ENCODE peak calls at places on chromosomes 6 and 20, in seven cellular contexts. One of them, this sample, is unnamed.

GRCh38 chr20:53621482-53622246 is 28.0 kb upstream of the ZNF217 start:
- DNase-seq in COR-L47: no peak
- DNase-seq in germinal center: no peak
- DNase-seq in progenitor cell of endocrine pancreas: no peak
- DNase-seq in stimulated activated effector memory CD8-positive, alpha-beta T cell treated with anti-CD3 and anti-CD28 coated beads, Interleukin-12 subunit alpha, Interleukin-12 subunit beta, amount 100 ng/mL, for 72 hours: no peak
- DNase-seq in left colon: peak; percentile 42
- DNase-seq in aorta: peak; percentile 56
- DNase-seq in this sample: peak; percentile 99

GRCh38 chr6:149410557-149410956 is 10.5 kb downstream of the SUMO4 start:
- DNase-seq in COR-L47: no peak
- DNase-seq in germinal center: no peak
- DNase-seq in progenitor cell of endocrine pancreas: no peak
- DNase-seq in stimulated activated effector memory CD8-positive, alpha-beta T cell treated with anti-CD3 and anti-CD28 coated beads, Interleukin-12 subunit alpha, Interleukin-12 subunit beta, amount 100 ng/mL, for 72 hours: no peak
- DNase-seq in left colon: no peak
- DNase-seq in aorta: no peak
- DNase-seq in this sample: no peak

GRCh38 chr20:38216736-38217595 is 43.6 kb downstream of the KIAA1755 start:
- DNase-seq in COR-L47: no peak
- DNase-seq in germinal center: no peak
- DNase-seq in progenitor cell of endocrine pancreas: no peak
- DNase-seq in stimulated activated effector memory CD8-positive, alpha-beta T cell treated with anti-CD3 and anti-CD28 coated beads, Interleukin-12 subunit alpha, Interleukin-12 subunit beta, amount 100 ng/mL, for 72 hours: no peak
- DNase-seq in left colon: no peak
- DNase-seq in aorta: no peak
- DNase-seq in this sample: no peak

GRCh38 chr6:24064106-24064505 is 61.9 kb upstream of the NRSN1 start:
- DNase-seq in COR-L47: peak; percentile 25
- DNase-seq in germinal center: no peak
- DNase-seq in progenitor cell of endocrine pancreas: peak; percentile 13
- DNase-seq in stimulated activated effector memory CD8-positive, alpha-beta T cell treated with anti-CD3 and anti-CD28 coated beads, Interleukin-12 subunit alpha, Interleukin-12 subunit beta, amount 100 ng/mL, for 72 hours: no peak
- DNase-seq in left colon: no peak
- DNase-seq in aorta: no peak
- DNase-seq in this sample: peak; percentile 46

GRCh38 chr6:148247386-148248063 is 95.1 kb upstream of the SASH1 start:
- DNase-seq in COR-L47: no peak
- DNase-seq in germinal center: no peak
- DNase-seq in progenitor cell of endocrine pancreas: no peak
- DNase-seq in stimulated activated effector memory CD8-positive, alpha-beta T cell treated with anti-CD3 and anti-CD28 coated beads, Interleukin-12 subunit alpha, Interleukin-12 subunit beta, amount 100 ng/mL, for 72 hours: no peak
- DNase-seq in left colon: no peak
- DNase-seq in aorta: no peak
- DNase-seq in this sample: no peak

GRCh38 chr6:147003186-147003585 is 201.0 kb upstream of the STXBP5 start:
- DNase-seq in COR-L47: no peak
- DNase-seq in germinal center: no peak
- DNase-seq in progenitor cell of endocrine pancreas: no peak
- DNase-seq in stimulated activated effector memory CD8-positive, alpha-beta T cell treated with anti-CD3 and anti-CD28 coated beads, Interleukin-12 subunit alpha, Interleukin-12 subunit beta, amount 100 ng/mL, for 72 hours: no peak
- DNase-seq in left colon: no peak
- DNase-seq in aorta: no peak
- DNase-seq in this sample: no peak

GRCh38 chr6:116101790-116102189 is 1.1 kb downstream of the NT5DC1 start:
- DNase-seq in COR-L47: no peak
- DNase-seq in germinal center: no peak
- DNase-seq in progenitor cell of endocrine pancreas: no peak
- DNase-seq in stimulated activated effector memory CD8-positive, alpha-beta T cell treated with anti-CD3 and anti-CD28 coated beads, Interleukin-12 subunit alpha, Interleukin-12 subunit beta, amount 100 ng/mL, for 72 hours: no peak
- DNase-seq in left colon: no peak
- DNase-seq in aorta: no peak
- DNase-seq in this sample: no peak

GRCh38 chr6:148854086-148854485 is 107.3 kb downstream of the UST start:
- DNase-seq in COR-L47: peak; percentile 29
- DNase-seq in germinal center: no peak
- DNase-seq in progenitor cell of endocrine pancreas: no peak
- DNase-seq in stimulated activated effector memory CD8-positive, alpha-beta T cell treated with anti-CD3 and anti-CD28 coated beads, Interleukin-12 subunit alpha, Interleukin-12 subunit beta, amount 100 ng/mL, for 72 hours: no peak
- DNase-seq in left colon: no peak
- DNase-seq in aorta: no peak
- DNase-seq in this sample: no peak

GRCh38 chr6:34194770-34195169 is 41.9 kb upstream of the HMGA1 start:
- DNase-seq in COR-L47: no peak
- DNase-seq in germinal center: no peak
- DNase-seq in progenitor cell of endocrine pancreas: no peak
- DNase-seq in stimulated activated effector memory CD8-positive, alpha-beta T cell treated with anti-CD3 and anti-CD28 coated beads, Interleukin-12 subunit alpha, Interleukin-12 subunit beta, amount 100 ng/mL, for 72 hours: no peak
- DNase-seq in left colon: no peak
- DNase-seq in aorta: no peak
- DNase-seq in this sample: no peak

GRCh38 chr6:34386316-34387137 is 5.9 kb downstream of the NUDT3 start:
- DNase-seq in COR-L47: no peak
- DNase-seq in germinal center: no peak
- DNase-seq in progenitor cell of endocrine pancreas: no peak
- DNase-seq in stimulated activated effector memory CD8-positive, alpha-beta T cell treated with anti-CD3 and anti-CD28 coated beads, Interleukin-12 subunit alpha, Interleukin-12 subunit beta, amount 100 ng/mL, for 72 hours: no peak
- DNase-seq in left colon: no peak
- DNase-seq in aorta: no peak
- DNase-seq in this sample: peak; percentile 48

GRCh38 chr6:139539852-139540251 is 165.4 kb upstream of the CITED2 start:
- DNase-seq in COR-L47: no peak
- DNase-seq in germinal center: no peak
- DNase-seq in progenitor cell of endocrine pancreas: no peak
- DNase-seq in stimulated activated effector memory CD8-positive, alpha-beta T cell treated with anti-CD3 and anti-CD28 coated beads, Interleukin-12 subunit alpha, Interleukin-12 subunit beta, amount 100 ng/mL, for 72 hours: no peak
- DNase-seq in left colon: peak; percentile 31
- DNase-seq in aorta: peak; percentile 85
- DNase-seq in this sample: peak; percentile 98

GRCh38 chr6:37202788-37203491 is 33.0 kb downstream of the PIM1 start:
- DNase-seq in COR-L47: no peak
- DNase-seq in germinal center: no peak
- DNase-seq in progenitor cell of endocrine pancreas: no peak
- DNase-seq in stimulated activated effector memory CD8-positive, alpha-beta T cell treated with anti-CD3 and anti-CD28 coated beads, Interleukin-12 subunit alpha, Interleukin-12 subunit beta, amount 100 ng/mL, for 72 hours: no peak
- DNase-seq in left colon: no peak
- DNase-seq in aorta: no peak
- DNase-seq in this sample: no peak

GRCh38 chr6:85594197-85594930 is 706 bp upstream of the SNX14 start:
- DNase-seq in COR-L47: peak; percentile 21
- DNase-seq in germinal center: peak; percentile 16
- DNase-seq in progenitor cell of endocrine pancreas: no peak
- DNase-seq in stimulated activated effector memory CD8-positive, alpha-beta T cell treated with anti-CD3 and anti-CD28 coated beads, Interleukin-12 subunit alpha, Interleukin-12 subunit beta, amount 100 ng/mL, for 72 hours: no peak
- DNase-seq in left colon: no peak
- DNase-seq in aorta: no peak
- DNase-seq in this sample: no peak

GRCh38 chr20:49179368-49180277 is 8.5 kb downstream of the STAU1 start:
- DNase-seq in COR-L47: no peak
- DNase-seq in germinal center: no peak
- DNase-seq in progenitor cell of endocrine pancreas: no peak
- DNase-seq in stimulated activated effector memory CD8-positive, alpha-beta T cell treated with anti-CD3 and anti-CD28 coated beads, Interleukin-12 subunit alpha, Interleukin-12 subunit beta, amount 100 ng/mL, for 72 hours: no peak
- DNase-seq in left colon: no peak
- DNase-seq in aorta: no peak
- DNase-seq in this sample: peak; percentile 35

GRCh38 chr6:4225207-4225872 is 90.0 kb upstream of the ECI2 start:
- DNase-seq in COR-L47: no peak
- DNase-seq in germinal center: no peak
- DNase-seq in progenitor cell of endocrine pancreas: peak; percentile 52
- DNase-seq in stimulated activated effector memory CD8-positive, alpha-beta T cell treated with anti-CD3 and anti-CD28 coated beads, Interleukin-12 subunit alpha, Interleukin-12 subunit beta, amount 100 ng/mL, for 72 hours: no peak
- DNase-seq in left colon: no peak
- DNase-seq in aorta: no peak
- DNase-seq in this sample: no peak

GRCh38 chr6:116385462-116385807 is 14.7 kb downstream of the DSE start:
- DNase-seq in COR-L47: no peak
- DNase-seq in germinal center: no peak
- DNase-seq in progenitor cell of endocrine pancreas: no peak
- DNase-seq in stimulated activated effector memory CD8-positive, alpha-beta T cell treated with anti-CD3 and anti-CD28 coated beads, Interleukin-12 subunit alpha, Interleukin-12 subunit beta, amount 100 ng/mL, for 72 hours: no peak
- DNase-seq in left colon: no peak
- DNase-seq in aorta: no peak
- DNase-seq in this sample: peak; percentile 79

This sample was measured in kidney tubule cell.